ENCODE peak calls at places on chromosomes 6 and 20, in five cellular contexts. R, B, O, I and U are unnamed samples.

GRCh38 chr6:22896716-22897115 is 327.4 kb downstream of the HDGFL1 start:
- DNase-seq in B (no peak), I (no peak), O (no peak), R (no peak), U (no peak)

GRCh38 chr6:39923394-39923793 is 10.9 kb downstream of the MOCS1 start:
- DNase-seq in B (no peak), I (no peak), O (no peak), R (no peak), U (no peak)

GRCh38 chr6:34176261-34177031 is 30.6 kb upstream of the GRM4 start:
- DNase-seq in O (no peak), B (no peak), R (no peak), I (no peak), U (no peak)

GRCh38 chr20:47362361-47363219 is 6.1 kb upstream of the ZMYND8 start:
- DNase-seq in B (no peak), O (no peak), R (no peak), I (no peak), U (no peak)

GRCh38 chr20:46361386-46361785 is 45.0 kb downstream of the ELMO2 start:
- DNase-seq in R (peak), I (peak), B (no peak), O (no peak), U (no peak)

GRCh38 chr6:33856655-33857054 is 52.9 kb upstream of the MLN start:
- DNase-seq in I (no peak), B (no peak), O (no peak), R (peak), U (no peak)

GRCh38 chr20:40535816-40536215 is 153.2 kb downstream of the MAFB start:
- DNase-seq in I (no peak), R (no peak), B (peak), O (no peak), U (no peak)

GRCh38 chr6:98924647-98925046 is 23.1 kb downstream of the FBXL4 start:
- DNase-seq in B (no peak), R (no peak), I (no peak), O (no peak), U (no peak)

GRCh38 chr6:356828-357251 is 34.7 kb upstream of the IRF4 start:
- DNase-seq in I (no peak), B (no peak), R (no peak), O (no peak), U (peak)

GRCh38 chr20:11387189-11387754 is 530.4 kb upstream of the BTBD3 start:
- DNase-seq in R (no peak), O (no peak), I (no peak), B (peak), U (no peak)

GRCh38 chr20:38134427-38135281 is 30.4 kb downstream of the TGM2 start:
- DNase-seq in O (no peak), I (no peak), R (no peak), B (no peak), U (no peak)

GRCh38 chr6:149313070-149313469 is 4.4 kb upstream of the TAB2 start:
- DNase-seq in O (no peak), R (no peak), I (no peak), B (no peak), U (no peak)

GRCh38 chr20:10553326-10553984 is 118.3 kb downstream of the SLX4IP start:
- DNase-seq in I (no peak), B (peak), O (no peak), R (peak), U (peak)

GRCh38 chr6:84278311-84278710 is 50.9 kb upstream of the CEP162 start:
- DNase-seq in I (no peak), R (no peak), O (no peak), B (no peak), U (no peak)

GRCh38 chr6:84774174-84775158 is 10.1 kb upstream of the TBX18 start:
- DNase-seq in R (no peak), I (no peak), O (no peak), B (no peak), U (no peak)

GRCh38 chr6:107656381-107656780 is 166.5 kb downstream of the SOBP start:
- DNase-seq in O (no peak), I (no peak), R (no peak), B (no peak), U (no peak)

GRCh38 chr6:34154668-34155447 is 9.0 kb upstream of the GRM4 start:
- DNase-seq in B (no peak), I (peak), O (peak), R (peak), U (peak)

GRCh38 chr20:57993738-57994431 is 234.6 kb downstream of the ANKRD60 start:
- DNase-seq in R (no peak), O (no peak), B (no peak), I (no peak), U (no peak)

GRCh38 chr6:69735029-69735428 is 61.8 kb downstream of the LMBRD1 start:
- DNase-seq in I (no peak), O (no peak), R (no peak), B (no peak), U (peak)

GRCh38 chr20:22402550-22402949 is 181.8 kb downstream of the FOXA2 start:
- DNase-seq in I (no peak), O (no peak), B (no peak), R (no peak), U (no peak)

GRCh38 chr6:21438237-21438985 is 155.1 kb upstream of the SOX4 start:
- DNase-seq in R (peak), B (no peak), O (no peak), I (no peak), U (no peak)

GRCh38 chr20:2750343-2751251 is 49.8 kb downstream of the CPXM1 start:
- DNase-seq in B (no peak), I (peak), O (no peak), R (peak), U (peak)

GRCh38 chr6:145214570-145214969 is 520.8 kb downstream of the EPM2A start:
- DNase-seq in R (peak), B (peak), O (no peak), I (no peak), U (no peak)

GRCh38 chr6:55868910-55869479 is 6.4 kb downstream of the BMP5 start:
- DNase-seq in I (no peak), R (no peak), O (no peak), B (no peak), U (no peak)

GRCh38 chr6:13273931-13274706 is 54.2 kb downstream of the TBC1D7 start:
- DNase-seq in B (no peak), O (no peak), I (peak), R (peak), U (peak)

GRCh38 chr6:137954253-137954652 is 87.2 kb downstream of the TNFAIP3 start:
- DNase-seq in I (no peak), B (no peak), O (no peak), R (no peak), U (no peak)

GRCh38 chr6:51430610-51431009 is 611.9 kb downstream of the TFAP2B start:
- DNase-seq in O (no peak), I (no peak), R (no peak), B (no peak), U (no peak)

GRCh38 chr6:158573542-158573931 is 13.6 kb downstream of the TMEM181 start:
- DNase-seq in I (no peak), O (no peak), R (no peak), B (no peak), U (peak)

GRCh38 chr6:53837875-53838806 is 43.3 kb downstream of the LRRC1 start:
- DNase-seq in I (no peak), B (no peak), R (no peak), O (peak), U (no peak)

GRCh38 chr6:47897233-47897632 is 115.4 kb downstream of the OPN5 start:
- DNase-seq in R (no peak), B (peak), O (no peak), I (no peak), U (no peak)

GRCh38 chr6:169263836-169264608 is 10.4 kb upstream of the THBS2 start:
- DNase-seq in R (no peak), B (peak), I (no peak), O (no peak), U (no peak)

GRCh38 chr6:35955970-35956369 is 35.1 kb upstream of the SRPK1 start:
- DNase-seq in O (no peak), I (no peak), R (peak), B (no peak), U (no peak)

GRCh38 chr6:134721095-134721400 is 228.9 kb downstream of the ALDH8A1 start:
- DNase-seq in I (no peak), O (no peak), R (no peak), B (no peak), U (no peak)

GRCh38 chr6:16747232-16748027 is 13.8 kb downstream of the ATXN1 start:
- DNase-seq in I (no peak), B (no peak), R (no peak), O (no peak), U (no peak)